ENCODE peak calls at places on chromosomes 12 and 14, in five cellular contexts. F is psoas muscle, Y is IMR-90, G is heart right ventricle, A is esophagus muscularis mucosa. R is an unnamed sample.

GRCh38 chr12:121089031-121089812 is 43.5 kb upstream of the P2RX7 start:
- DNase-seq in Y (no peak), A (peak; percentile 79), G (no peak), F (no peak), R (no peak)

GRCh38 chr14:42475289-42475688 is 868.6 kb downstream of the LRFN5 start:
- DNase-seq in A (no peak), G (no peak), F (no peak), Y (no peak), R (no peak)

GRCh38 chr12:118537481-118537917 is 161.1 kb downstream of the SUDS3 start:
- DNase-seq in F (peak; percentile 41), G (peak; percentile 44), Y (no peak), A (no peak), R (no peak)

GRCh38 chr12:114400925-114401324 is 5.0 kb downstream of the TBX5 start:
- DNase-seq in A (no peak), G (peak; percentile 29), Y (peak; percentile 96), F (no peak), R (no peak)

GRCh38 chr12:21526721-21527345 is 737 bp downstream of the SPX start:
- DNase-seq in A (no peak), F (no peak), G (no peak), Y (no peak), R (no peak)

GRCh38 chr14:79074501-79074900 is 904.3 kb downstream of the NRXN3 start:
- DNase-seq in F (no peak), Y (no peak), G (no peak), A (no peak), R (no peak)

GRCh38 chr12:79677667-79678066 is 13.1 kb downstream of the PAWR start:
- DNase-seq in A (no peak), F (no peak), Y (no peak), G (no peak), R (no peak)

GRCh38 chr14:49971156-49972141 is 78.6 kb downstream of the ARF6 start:
- DNase-seq in G (no peak), Y (peak; percentile 25), A (no peak), F (no peak), R (no peak)

GRCh38 chr14:60650382-60650961 is 1.2 kb upstream of the SIX1 start:
- DNase-seq in Y (peak; percentile 34), G (no peak), A (no peak), F (no peak), R (no peak)

GRCh38 chr14:81211844-81212243 is 8.9 kb downstream of the GTF2A1 start:
- DNase-seq in Y (peak; percentile 17), A (no peak), G (peak; percentile 29), F (peak; percentile 35), R (no peak)

GRCh38 chr14:101072945-101073597 is 169.5 kb upstream of the RTL1 start:
- DNase-seq in G (no peak), Y (peak; percentile 98), F (peak; percentile 49), A (peak; percentile 85), R (peak; percentile 29)

GRCh38 chr12:230925-231671 is 17.1 kb upstream of the SLC6A12 start:
- DNase-seq in A (no peak), Y (no peak), F (no peak), G (no peak), R (no peak)

GRCh38 chr12:49105504-49106120 is 5.0 kb downstream of the LMBR1L start:
- DNase-seq in G (no peak), Y (no peak), A (no peak), F (peak; percentile 48), R (no peak)

GRCh38 chr14:35365130-35366047 is 39.2 kb downstream of the NFKBIA start:
- DNase-seq in G (peak; percentile 48), Y (peak; percentile 92), A (peak; percentile 95), F (peak; percentile 82), R (peak; percentile 71)

DNA sequence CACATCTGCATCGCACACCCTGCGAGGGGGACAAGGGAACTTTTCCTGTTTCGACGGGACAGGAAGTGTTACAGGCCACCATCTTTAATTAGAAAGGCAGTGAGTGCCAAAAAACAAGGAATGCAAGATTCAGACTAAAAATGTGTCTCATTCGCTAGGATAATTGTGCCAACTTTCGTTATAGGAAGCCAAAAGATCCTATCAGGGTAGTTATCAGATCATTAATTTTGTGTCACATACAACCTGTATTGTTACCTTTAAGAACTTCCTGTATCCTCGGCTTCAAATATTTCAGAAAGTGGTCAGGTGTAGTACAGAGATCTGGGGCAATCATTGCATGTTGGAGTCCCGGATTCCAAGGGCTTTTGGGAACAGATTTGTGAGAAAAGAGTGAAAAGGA is 19.2 kb upstream of the MGP start:
- DNase-seq in A (no peak), F (no peak), Y (no peak), G (no peak), R (no peak)
- H3K4me1 ChIP-seq in A (peaks cover 24% of the 10 kb centered on the region), F (no peaks in the 10 kb centered on the region), Y (peaks cover 2% of the 10 kb centered on the region), G (peaks cover 9% of the 10 kb centered on the region), R (peaks cover 7% of the 10 kb centered on the region)

GRCh38 chr14:77124345-77125274 is 17.0 kb downstream of the ZDHHC22 start:
- DNase-seq in G (no peak), A (no peak), F (peak; percentile 62), Y (peak; percentile 16), R (no peak)
- TF ChIP-seq CTCF in G (peak; percentile 73), A (peak; percentile 79), F (peak; percentile 88), Y (peak; percentile 66), R (peak; percentile 18)

DNA sequence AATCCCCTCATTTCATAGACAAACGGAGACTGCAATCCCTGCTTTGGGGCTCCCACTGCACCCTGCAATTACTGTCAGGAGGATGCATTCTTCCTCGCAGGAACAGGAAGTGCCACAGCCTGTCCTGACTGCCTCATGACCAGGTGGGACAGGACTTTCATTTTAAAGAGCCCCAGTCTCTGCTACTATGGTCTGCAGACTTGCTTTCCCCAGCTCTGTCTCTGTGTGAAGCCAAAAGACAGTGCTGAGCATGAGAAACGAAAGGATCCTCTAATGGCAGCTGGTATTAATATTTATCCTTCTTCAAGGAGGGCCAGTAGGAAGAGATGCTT is 60.0 kb upstream of the PNMA1 start:
- DNase-seq in G (no peak), F (no peak), A (peak; percentile 84), Y (no peak), R (no peak)
- H3K4me1 ChIP-seq in G (peaks cover 65% of the 10 kb centered on the region), F (peaks cover 75% of the 10 kb centered on the region), A (peaks cover 86% of the 10 kb centered on the region), Y (peaks cover 18% of the 10 kb centered on the region), R (peaks cover 44% of the 10 kb centered on the region)

DNA sequence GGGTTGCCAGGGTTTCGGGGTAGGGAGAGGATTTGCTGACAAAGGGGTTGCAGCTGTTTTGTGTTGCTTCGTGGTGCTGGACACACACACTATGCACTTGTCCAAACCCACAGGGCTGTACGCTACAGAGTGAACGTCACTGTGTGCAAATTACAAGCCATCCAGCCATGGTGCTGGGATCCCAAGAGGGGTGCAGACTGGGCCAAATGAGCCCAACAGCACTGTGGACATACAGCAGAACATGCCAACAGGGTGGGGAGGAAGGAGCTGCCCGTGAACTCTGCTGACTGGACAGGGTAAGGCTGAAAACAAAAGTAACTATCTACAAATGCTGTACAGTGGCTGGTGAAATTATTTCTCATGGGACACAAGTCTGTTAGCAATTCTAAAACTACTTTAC is 25.2 kb downstream of the POLE start:
- DNase-seq in Y (no peak), A (no peak), G (no peak), F (no peak), R (no peak)
- TF ChIP-seq CTCF in Y (no peak), A (no peak), G (no peak), F (no peak), R (no peak)

R was measured in lung.